ENCODE peak calls at places on chromosomes 5 and 9, in four cellular contexts. J is HepG2, D is GM12878, E is K562. Q is an unnamed sample.

GRCh38 chr5:158684469-158684868 is 415.2 kb downstream of the EBF1 start:
- DNase-seq in J (no peak), D (no peak), E (no peak), Q (no peak)

GRCh38 chr5:134932508-134932907 is 27.6 kb downstream of the PCBD2 start:
- DNase-seq in J (no peak), D (no peak), E (no peak), Q (no peak)

GRCh38 chr9:136088481-136088938 is 6.6 kb downstream of the NACC2 start:
- DNase-seq in J (no peak), D (no peak), E (peak; percentile 18), Q (no peak)

GRCh38 chr5:134275822-134276221 is 49.9 kb upstream of the PPP2CA start:
- DNase-seq in J (no peak), D (peak; percentile 37), E (no peak), Q (no peak)

GRCh38 chr9:114303977-114304376 is 18.9 kb upstream of the ORM1 start:
- DNase-seq in J (no peak), D (no peak), E (no peak), Q (no peak)

GRCh38 chr5:111932628-111933027 is 175.6 kb upstream of the NREP start:
- DNase-seq in J (no peak), D (no peak), E (no peak), Q (no peak)

GRCh38 chr9:114671605-114672004 is 10.4 kb downstream of the TEX48 start:
- DNase-seq in J (no peak), D (no peak), E (no peak), Q (no peak)

GRCh38 chr9:128550226-128550625 is 2.2 kb upstream of the SPTAN1 start:
- DNase-seq in J (no peak), D (no peak), E (no peak), Q (no peak)

GRCh38 chr5:20556364-20556763 is 568.4 kb upstream of the CDH18 start:
- DNase-seq in J (no peak), D (no peak), E (no peak), Q (no peak)

GRCh38 chr9:128061305-128061704 is 5.8 kb downstream of the NAIF1 start:
- DNase-seq in J (no peak), D (no peak), E (no peak), Q (no peak)

GRCh38 chr5:38845555-38846378 is at the start of gene OSMR:
- DNase-seq in J (peak; percentile 84), D (no peak), E (peak; percentile 30), Q (peak; percentile 53)

GRCh38 chr9:20618361-20618799 is 3.9 kb downstream of the MLLT3 start:
- DNase-seq in J (peak; percentile 14), D (no peak), E (no peak), Q (no peak)

GRCh38 chr9:127142291-127142690 is 19.9 kb upstream of the ANGPTL2 start:
- DNase-seq in J (no peak), D (no peak), E (no peak), Q (no peak)

GRCh38 chr5:53397845-53398244 is 82.6 kb upstream of the FST start:
- DNase-seq in J (no peak), D (no peak), E (no peak), Q (no peak)

GRCh38 chr5:107655836-107656235 is 14.9 kb downstream of the EFNA5 start:
- DNase-seq in J (no peak), D (no peak), E (no peak), Q (no peak)

GRCh38 chr5:34660444-34660843 is 4.3 kb downstream of the RAI14 start:
- DNase-seq in J (no peak), D (no peak), E (peak; percentile 2), Q (no peak)

GRCh38 chr5:172082180-172082579 is 75.7 kb upstream of the FBXW11 start:
- DNase-seq in J (no peak), D (no peak), E (no peak), Q (no peak)

GRCh38 chr5:7628248-7628647 is 222.7 kb downstream of the CFAP90 start:
- DNase-seq in J (no peak), D (no peak), E (no peak), Q (no peak)

GRCh38 chr5:17373406-17374110 is 124.5 kb upstream of the TAF11L2 start:
- DNase-seq in J (no peak), D (no peak), E (no peak), Q (no peak)
- TF ChIP-seq FOXK2 in J (no peak), D (no peak), E (no peak), Q (no peak)

GRCh38 chr5:998975-999501 is 9.6 kb upstream of the NKD2 start:
- DNase-seq in J (no peak), D (no peak), E (no peak), Q (no peak)

GRCh38 chr5:997001-997474 is 11.6 kb upstream of the NKD2 start:
- DNase-seq in J (peak; percentile 35), D (no peak), E (peak; percentile 73), Q (no peak)

GRCh38 chr5:999724-1000123 is 8.9 kb upstream of the NKD2 start:
- DNase-seq in J (no peak), D (no peak), E (no peak), Q (no peak)

GRCh38 chr5:997711-998110 is 10.9 kb upstream of the NKD2 start:
- DNase-seq in J (no peak), D (no peak), E (no peak), Q (no peak)

DNA sequence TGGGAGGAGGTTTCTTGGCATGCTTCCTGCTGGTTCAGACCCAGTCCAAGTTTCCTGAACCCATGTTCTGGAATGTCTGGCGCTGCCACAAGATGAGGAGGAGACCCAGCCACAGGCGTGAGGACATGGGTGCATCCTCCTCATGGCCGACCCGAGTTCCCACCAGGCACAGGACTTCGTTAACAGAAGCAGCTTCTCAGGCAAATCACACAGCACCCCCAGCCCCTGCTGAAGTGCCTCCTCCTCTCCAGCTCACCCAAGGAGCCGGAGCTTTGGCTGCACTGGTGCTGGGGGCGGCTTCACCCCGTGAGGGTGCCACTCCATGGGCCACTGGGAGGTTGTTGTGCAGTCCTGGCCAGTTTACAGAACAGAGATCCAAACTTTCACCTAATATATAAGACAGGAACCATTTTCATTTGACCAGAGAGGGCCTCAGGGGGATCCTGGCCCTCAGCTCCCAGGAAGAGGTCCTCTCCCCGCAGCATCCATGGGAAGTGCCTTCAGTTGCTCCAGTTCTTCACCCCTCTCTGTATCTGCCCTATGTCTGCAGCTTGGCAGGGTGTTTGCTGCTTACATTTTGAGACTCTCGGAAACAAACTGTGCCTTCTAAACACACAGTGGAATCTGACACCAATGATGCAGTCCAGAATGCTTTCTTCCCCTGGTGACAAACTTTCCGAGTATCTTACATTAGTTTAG is 10.2 kb upstream of the NKD2 start:
- DNase-seq in J (no peak), D (no peak), E (no peak), Q (no peak)
- TF ChIP-seq FOXK2 in J (no peak), D (no peak), E (no peak), Q (no peak)

DNA sequence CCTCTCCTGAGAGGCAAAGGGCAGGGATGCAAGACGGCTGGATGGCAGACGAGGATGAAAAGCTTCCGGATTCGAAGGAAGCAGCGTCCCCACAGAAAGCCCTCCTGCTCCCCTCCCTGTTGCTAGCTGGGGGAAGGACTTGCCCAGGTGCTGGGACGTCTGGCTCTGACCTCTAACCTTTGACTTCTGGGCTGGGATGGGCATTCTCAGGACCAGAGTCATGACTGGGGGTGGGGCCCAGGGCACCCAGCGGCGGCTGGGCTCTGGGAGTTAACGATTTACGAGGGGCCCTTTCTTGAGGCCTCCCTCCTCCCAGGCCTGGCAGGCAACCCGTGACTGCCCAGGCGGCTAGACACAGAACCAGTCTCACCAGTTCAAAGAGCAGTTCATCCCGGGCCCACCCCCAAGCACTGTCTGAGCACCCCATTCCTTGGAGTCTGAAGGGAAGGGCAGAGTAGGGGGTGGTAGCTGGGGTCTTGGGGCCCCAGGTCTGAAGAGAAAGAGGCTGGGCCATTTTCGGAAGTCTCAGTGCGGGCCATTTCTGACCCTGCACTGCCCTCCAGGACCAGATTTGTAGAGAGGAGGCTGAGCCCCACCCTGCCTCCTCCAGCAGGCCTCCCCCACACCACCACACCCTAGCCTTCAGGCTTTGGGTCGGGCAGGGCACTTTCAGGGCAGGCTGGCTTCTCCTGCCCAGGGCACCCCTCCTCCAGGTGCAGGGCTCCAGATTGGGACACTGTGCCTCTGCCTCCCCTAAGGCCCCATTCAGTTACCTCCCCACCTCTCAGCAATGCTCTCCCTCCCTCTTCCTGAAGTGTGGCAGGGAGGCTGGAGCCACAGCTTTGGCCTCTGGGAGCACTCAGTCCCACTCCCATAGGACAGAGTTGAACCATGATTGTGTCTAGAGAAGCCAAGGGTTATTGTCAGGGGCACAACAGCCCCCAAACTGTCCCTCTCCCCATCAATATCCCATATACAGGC is 5.0 kb upstream of the CXXC5 start:
- DNase-seq in J (peak; percentile 79), D (no peak), E (no peak), Q (no peak)
- TF ChIP-seq FOXK2 in J (no peak), D (no peak), E (no peak), Q (no peak)

GRCh38 chr5:6590581-6590980 is 42.3 kb downstream of the NSUN2 start:
- DNase-seq in J (no peak), D (no peak), E (no peak), Q (no peak)

GRCh38 chr5:6594066-6594465 is 38.8 kb downstream of the NSUN2 start:
- DNase-seq in J (no peak), D (no peak), E (no peak), Q (no peak)

GRCh38 chr5:6593148-6594016 is 39.5 kb downstream of the NSUN2 start:
- DNase-seq in J (no peak), D (no peak), E (no peak), Q (no peak)

GRCh38 chr5:6592611-6593010 is 40.2 kb downstream of the NSUN2 start:
- DNase-seq in J (no peak), D (no peak), E (no peak), Q (no peak)

GRCh38 chr5:6591671-6592288 is 41.1 kb downstream of the NSUN2 start:
- DNase-seq in J (no peak), D (no peak), E (no peak), Q (no peak)
- TF ChIP-seq FOXK2 in J (no peak), D (no peak), E (no peak), Q (no peak)

GRCh38 chr9:38048319-38048969 is 20.6 kb downstream of the SHB start:
- DNase-seq in J (no peak), D (no peak), E (no peak), Q (no peak)

GRCh38 chr9:38043931-38044623 is 24.9 kb downstream of the SHB start:
- DNase-seq in J (no peak), D (no peak), E (no peak), Q (no peak)

GRCh38 chr9:38046669-38047300 is 22.2 kb downstream of the SHB start:
- DNase-seq in J (peak; percentile 78), D (no peak), E (no peak), Q (no peak)

GRCh38 chr9:38044706-38045105 is 24.3 kb downstream of the SHB start:
- DNase-seq in J (no peak), D (no peak), E (no peak), Q (no peak)

GRCh38 chr9:38047301-38048251 is 21.5 kb downstream of the SHB start:
- DNase-seq in J (peak; percentile 99), D (no peak), E (peak; percentile 58), Q (peak; percentile 28)
- TF ChIP-seq FOXK2 in J (no peak), D (no peak), E (peak; percentile 10), Q (no peak)